ENCODE peak calls at places on chromosomes 2 and 18, in four cellular contexts. S is K562, O is SK-N-SH, X is GM12878. T is an unnamed sample.

GRCh38 chr2:70340921-70341765 is 39.3 kb upstream of the FAM136A start:
- DNase-seq in S (peak), O (peak), X (no peak), T (peak)

GRCh38 chr2:12636837-12637581 is 79.7 kb upstream of the TRIB2 start:
- DNase-seq in S (no peak), O (peak), X (no peak), T (no peak)

GRCh38 chr18:39966275-39966674 is 1988.8 kb upstream of the PIK3C3 start:
- DNase-seq in S (no peak), O (no peak), X (no peak), T (peak)

GRCh38 chr2:120267348-120267747 is 14.7 kb downstream of the RALB start:
- DNase-seq in S (no peak), O (no peak), X (no peak), T (no peak)

GRCh38 chr2:133532919-133533318 is 35.3 kb downstream of the NCKAP5 start:
- DNase-seq in S (no peak), O (no peak), X (no peak), T (no peak)

GRCh38 chr2:181911830-181912229 is 20.3 kb downstream of the ITPRID2 start:
- DNase-seq in S (no peak), O (no peak), X (no peak), T (no peak)

GRCh38 chr2:238155761-238156694 is 2.7 kb upstream of the ERFE start:
- DNase-seq in S (no peak), O (no peak), X (no peak), T (no peak)

GRCh38 chr2:6824962-6825361 is 40.7 kb downstream of the CMPK2 start:
- DNase-seq in S (no peak), O (peak), X (no peak), T (no peak)

GRCh38 chr2:48482774-48483173 is 47.2 kb upstream of the STON1 start:
- DNase-seq in S (no peak), O (no peak), X (no peak), T (no peak)

GRCh38 chr2:222105046-222105445 is 193.8 kb downstream of the PAX3 start:
- DNase-seq in S (no peak), O (no peak), X (no peak), T (no peak)

GRCh38 chr2:191748050-191748449 is 70.1 kb downstream of the NABP1 start:
- DNase-seq in S (no peak), O (no peak), X (no peak), T (no peak)

GRCh38 chr2:181190711-181191110 is 210.3 kb downstream of the UBE2E3 start:
- DNase-seq in S (no peak), O (no peak), X (no peak), T (no peak)

GRCh38 chr2:226837334-226837733 is 1.5 kb downstream of the RHBDD1 start:
- DNase-seq in S (no peak), O (no peak), X (no peak), T (no peak)

GRCh38 chr2:215794829-215795546 is 218.4 kb downstream of the MREG start:
- DNase-seq in S (no peak), O (no peak), X (no peak), T (peak)

GRCh38 chr2:43038720-43039099 is 187.7 kb downstream of the ZFP36L2 start:
- DNase-seq in S (no peak), O (no peak), X (no peak), T (no peak)

GRCh38 chr18:56645415-56646016 is 5.6 kb upstream of the WDR7 start:
- DNase-seq in S (no peak), O (no peak), X (no peak), T (no peak)

GRCh38 chr2:136424112-136424511 is 306.2 kb upstream of the CXCR4 start:
- DNase-seq in S (no peak), O (no peak), X (no peak), T (no peak)

DNA sequence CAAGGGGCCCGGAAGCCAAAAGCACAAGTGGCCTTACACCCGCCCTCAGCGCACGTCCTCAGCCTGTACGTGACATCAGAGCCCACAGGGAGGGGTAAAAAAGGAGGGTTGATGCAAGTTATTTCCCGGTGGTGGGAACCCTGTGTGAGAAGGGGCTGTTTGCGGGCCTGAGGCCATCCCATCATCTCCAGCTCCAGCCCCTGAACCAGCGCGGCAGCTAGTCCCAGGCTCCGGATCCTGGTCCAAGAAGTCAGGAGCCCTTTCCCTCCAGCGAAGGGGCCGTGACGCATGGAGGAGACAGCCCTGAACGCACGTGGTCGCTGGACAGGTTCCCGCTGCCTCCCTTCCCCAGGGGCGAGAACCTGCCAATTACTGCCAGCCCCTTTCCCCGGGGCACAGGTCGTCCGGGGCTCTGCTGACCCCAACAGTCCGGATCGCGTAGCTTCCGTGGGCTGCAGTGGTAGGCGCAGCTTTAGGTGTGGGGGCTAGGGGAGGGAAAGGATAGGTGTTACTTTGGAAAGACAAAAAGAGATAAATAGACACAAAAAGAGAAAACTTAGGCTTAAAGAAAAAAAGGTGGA is 1.3 kb upstream of the LRP2 start:
- DNase-seq in S (peak), O (peak), X (no peak), T (peak)
- TF ChIP-seq MAX in S (peak), O (no peak), X (no peak), T (peak)

GRCh38 chr2:29742641-29743040 is 178.7 kb downstream of the ALK start:
- DNase-seq in S (no peak), O (no peak), X (no peak), T (no peak)
- TF ChIP-seq USF1 in S (no peak), O (no peak), X (no peak), T (no peak)

GRCh38 chr2:10658041-10658913 is 31.5 kb downstream of the NOL10 start:
- DNase-seq in S (no peak), O (no peak), X (no peak), T (no peak)

GRCh38 chr2:10655074-10655840 is 34.5 kb downstream of the NOL10 start:
- DNase-seq in S (no peak), O (no peak), X (no peak), T (no peak)

GRCh38 chr2:10650746-10651145 is 39.0 kb downstream of the NOL10 start:
- DNase-seq in S (no peak), O (no peak), X (no peak), T (no peak)

GRCh38 chr2:10655841-10656225 is 33.9 kb downstream of the NOL10 start:
- DNase-seq in S (no peak), O (no peak), X (no peak), T (no peak)

DNA sequence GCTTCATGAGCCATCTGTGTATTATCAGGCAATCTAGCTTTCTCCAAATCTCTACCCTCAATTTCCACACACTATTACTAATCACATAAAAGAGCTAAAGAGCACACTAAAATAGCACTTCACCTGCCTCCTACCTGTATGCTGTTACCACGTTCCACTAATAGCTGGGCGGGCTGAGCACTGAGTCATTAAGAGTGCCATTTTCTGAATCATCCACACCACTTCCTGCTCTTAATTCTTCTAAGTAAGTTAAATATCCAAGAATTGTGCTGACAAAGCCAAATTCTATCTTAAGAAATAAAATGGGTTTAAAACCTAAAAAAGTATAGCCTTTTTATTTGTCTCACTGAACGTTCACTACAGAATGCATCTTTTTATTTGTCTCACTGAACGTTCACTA is 35.7 kb downstream of the NOL10 start:
- DNase-seq in S (no peak), O (no peak), X (no peak), T (no peak)
- TF ChIP-seq MAX in S (no peak), O (no peak), X (no peak), T (no peak)

GRCh38 chr2:178498137-178498536 is 17.9 kb downstream of the PLEKHA3 start:
- DNase-seq in S (peak), O (no peak), X (no peak), T (no peak)
- TF ChIP-seq USF1 in S (no peak), O (no peak), X (no peak), T (no peak)

GRCh38 chr2:27527182-27527581 is 30.5 kb downstream of the GCKR start:
- DNase-seq in S (no peak), O (no peak), X (no peak), T (no peak)
- TF ChIP-seq MAX in S (no peak), O (no peak), X (no peak), T (no peak)

GRCh38 chr18:48544116-48544515 is 5.3 kb downstream of the CTIF start:
- DNase-seq in S (no peak), O (no peak), X (no peak), T (no peak)

GRCh38 chr18:48546411-48546810 is 7.6 kb downstream of the CTIF start:
- DNase-seq in S (no peak), O (no peak), X (no peak), T (no peak)

GRCh38 chr18:48547456-48548403 is 8.9 kb downstream of the CTIF start:
- DNase-seq in S (peak), O (no peak), X (no peak), T (no peak)

GRCh38 chr18:48544661-48545415 is 6.0 kb downstream of the CTIF start:
- DNase-seq in S (no peak), O (no peak), X (no peak), T (no peak)

GRCh38 chr18:48545690-48546365 is 7.0 kb downstream of the CTIF start:
- DNase-seq in S (peak), O (peak), X (no peak), T (peak)
- TF ChIP-seq USF1 in S (no peak), O (no peak), X (no peak), T (no peak)

GRCh38 chr2:1642066-1642861 is 102.1 kb downstream of the PXDN start:
- DNase-seq in S (no peak), O (no peak), X (no peak), T (no peak)

GRCh38 chr2:1644427-1644826 is 99.9 kb downstream of the PXDN start:
- DNase-seq in S (no peak), O (no peak), X (no peak), T (no peak)

GRCh38 chr2:1641498-1641897 is 102.8 kb downstream of the PXDN start:
- DNase-seq in S (no peak), O (no peak), X (no peak), T (no peak)

GRCh38 chr2:1645761-1646476 is 98.4 kb downstream of the PXDN start:
- DNase-seq in S (no peak), O (no peak), X (no peak), T (no peak)

GRCh38 chr2:1643220-1643619 is 101.1 kb downstream of the PXDN start:
- DNase-seq in S (no peak), O (peak), X (no peak), T (no peak)
- TF ChIP-seq MAX in S (no peak), O (no peak), X (no peak), T (no peak)

T was measured in WTC11.